ENCODE peak calls at places on chromosomes 6 and 20, in four cellular contexts. W, E, M and B are unnamed samples.

GRCh38 chr6:56647172-56647762 is 4.6 kb upstream of the DST start:
- DNase-seq in M (no peak), E (no peak), W (no peak), B (no peak)

GRCh38 chr6:169253745-169254238 is at the start of gene THBS2:
- DNase-seq in E (no peak), M (peak; percentile 93), W (peak; percentile 90), B (no peak)

GRCh38 chr6:43972915-43973304 is 154.3 kb downstream of the MRPL14 start:
- DNase-seq in M (peak; percentile 95), W (peak; percentile 65), E (no peak), B (no peak)

GRCh38 chr20:33569290-33570094 is 79.6 kb downstream of the CBFA2T2 start:
- DNase-seq in M (no peak), W (no peak), E (no peak), B (no peak)

GRCh38 chr6:114228675-114229074 is 114.1 kb downstream of the HS3ST5 start:
- DNase-seq in W (no peak), E (no peak), M (no peak), B (no peak)

GRCh38 chr6:152636675-152637421 is at the start of gene SYNE1:
- DNase-seq in W (no peak), M (peak; percentile 16), E (no peak), B (peak; percentile 49)

GRCh38 chr6:34465551-34466241 is at the start of gene PACSIN1:
- DNase-seq in M (no peak), E (no peak), W (no peak), B (no peak)

GRCh38 chr20:50915424-50915823 is 15.8 kb downstream of the ADNP start:
- DNase-seq in E (no peak), M (peak; percentile 49), W (peak; percentile 11), B (no peak)

GRCh38 chr6:158752613-158753012 is 66.6 kb downstream of the EZR start:
- DNase-seq in W (no peak), M (no peak), E (no peak), B (no peak)

GRCh38 chr6:29792123-29793035 is 35.2 kb upstream of the HLA-G start:
- DNase-seq in W (no peak), E (peak; percentile 56), M (no peak), B (peak; percentile 59)

GRCh38 chr20:5170341-5170740 is 43.5 kb downstream of the CDS2 start:
- DNase-seq in E (no peak), M (no peak), W (no peak), B (no peak)

GRCh38 chr6:46246081-46246480 is 75.3 kb upstream of the ENPP5 start:
- DNase-seq in E (no peak), W (no peak), M (no peak), B (no peak)

GRCh38 chr6:27275025-27275956 is 27.8 kb downstream of the PRSS16 start:
- DNase-seq in W (peak; percentile 24), E (no peak), M (no peak), B (no peak)

GRCh38 chr20:19806806-19807691 is 49.0 kb downstream of the RIN2 start:
- DNase-seq in W (no peak), E (no peak), M (peak; percentile 35), B (no peak)

GRCh38 chr6:105748737-105749161 is 337.4 kb upstream of the PRDM1 start:
- DNase-seq in W (peak; percentile 28), M (peak; percentile 85), E (no peak), B (peak; percentile 86)

GRCh38 chr6:42251911-42252637 is 34.4 kb upstream of the MRPS10 start:
- DNase-seq in W (peak; percentile 9), E (no peak), M (no peak), B (no peak)

GRCh38 chr6:44078795-44079671 is 48.2 kb downstream of the MRPL14 start:
- DNase-seq in W (no peak), M (peak; percentile 67), E (peak; percentile 46), B (peak; percentile 68)

GRCh38 chr6:91781946-91782345 is 1195.1 kb upstream of the MAP3K7 start:
- DNase-seq in W (no peak), E (no peak), M (no peak), B (no peak)

GRCh38 chr6:5905431-5906339 is 101.0 kb downstream of the NRN1 start:
- DNase-seq in W (peak; percentile 87), M (peak; percentile 81), E (no peak), B (no peak)

GRCh38 chr20:35738410-35739179 is 3.5 kb downstream of the RBM39 start:
- DNase-seq in E (no peak), M (no peak), W (no peak), B (no peak)

GRCh38 chr20:3865152-3865886 is 18.7 kb downstream of the MAVS start:
- DNase-seq in E (no peak), M (no peak), W (no peak), B (no peak)

GRCh38 chr20:13298692-13299373 is 77.8 kb downstream of the ISM1 start:
- DNase-seq in M (no peak), W (no peak), E (no peak), B (no peak)

GRCh38 chr6:55528624-55529023 is 50.4 kb downstream of the HMGCLL1 start:
- DNase-seq in E (no peak), M (peak; percentile 37), W (peak; percentile 35), B (no peak)
- TF ChIP-seq CTCF in E (no peak), M (peak; percentile 40), W (peak; percentile 52), B (no peak)

GRCh38 chr6:147219463-147219862 is 15.2 kb downstream of the STXBP5 start:
- DNase-seq in E (no peak), W (no peak), M (no peak), B (no peak)
- TF ChIP-seq CTCF in E (no peak), W (no peak), M (no peak), B (no peak)

GRCh38 chr6:104460759-104461530 is 398.8 kb downstream of the HACE1 start:
- DNase-seq in E (no peak), W (no peak), M (no peak), B (no peak)
- TF ChIP-seq CTCF in E (no peak), W (no peak), M (no peak), B (no peak)

DNA sequence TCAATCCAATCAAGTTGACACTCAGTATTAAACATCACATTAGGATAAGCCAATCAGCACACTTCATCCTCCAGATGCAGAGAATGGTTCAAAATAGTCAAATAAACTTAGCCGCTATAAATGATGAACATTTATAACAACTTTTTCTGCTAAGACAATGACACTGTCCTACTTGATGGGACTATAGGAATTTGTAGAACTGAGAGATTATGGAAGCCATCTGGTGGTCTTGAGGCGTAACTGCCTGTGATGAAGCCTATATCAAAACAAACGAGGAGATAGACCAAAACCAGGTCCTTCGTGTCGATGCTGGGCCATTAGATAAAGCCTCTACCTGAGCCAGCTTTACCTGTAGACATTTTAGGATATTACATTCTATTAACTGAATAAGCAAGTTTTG is 631.1 kb downstream of the COL12A1 start:
- DNase-seq in M (peak; percentile 58), E (no peak), W (peak; percentile 36), B (no peak)
- TF ChIP-seq CTCF in M (peak; percentile 56), E (no peak), W (peak; percentile 77), B (peak; percentile 12)

GRCh38 chr6:107976267-107976783 is 18.3 kb upstream of the SEC63 start:
- DNase-seq in M (no peak), W (no peak), E (no peak), B (no peak)
- TF ChIP-seq CTCF in M (no peak), W (no peak), E (no peak), B (no peak)

GRCh38 chr6:39088331-39088730 is 26.7 kb downstream of the SAYSD1 start:
- DNase-seq in E (no peak), W (peak; percentile 59), M (peak; percentile 68), B (no peak)
- TF ChIP-seq CTCF in E (no peak), W (peak; percentile 68), M (peak; percentile 48), B (no peak)

GRCh38 chr6:23176883-23177282 is 607.5 kb downstream of the HDGFL1 start:
- DNase-seq in W (no peak), M (no peak), E (no peak), B (no peak)
- TF ChIP-seq CTCF in W (no peak), M (no peak), E (no peak), B (no peak)

GRCh38 chr6:150891886-150892485 is 26.5 kb downstream of the MTHFD1L start:
- DNase-seq in M (peak; percentile 88), W (peak; percentile 86), E (peak; percentile 21), B (peak; percentile 49)

GRCh38 chr6:150894191-150894744 is 28.8 kb downstream of the MTHFD1L start:
- DNase-seq in W (no peak), M (no peak), E (no peak), B (no peak)

GRCh38 chr6:150895898-150896632 is 30.6 kb downstream of the MTHFD1L start:
- DNase-seq in E (no peak), W (no peak), M (no peak), B (no peak)

GRCh38 chr6:150897400-150897943 is 32.0 kb downstream of the MTHFD1L start:
- DNase-seq in M (no peak), E (no peak), W (no peak), B (no peak)

GRCh38 chr6:150894935-150895686 is 29.6 kb downstream of the MTHFD1L start:
- DNase-seq in M (peak; percentile 62), W (peak; percentile 60), E (no peak), B (no peak)
- TF ChIP-seq CTCF in M (peak; percentile 10), W (peak; percentile 37), E (no peak), B (no peak)

GRCh38 chr6:11595903-11596302 is 58.4 kb downstream of the TMEM170B start:
- DNase-seq in W (peak; percentile 26), E (no peak), M (peak; percentile 34), B (no peak)
- TF ChIP-seq CTCF in W (peak; percentile 55), E (no peak), M (peak; percentile 17), B (peak; percentile 47)

GRCh38 chr6:25713802-25714201 is 40.7 kb upstream of the SLC17A4 start:
- DNase-seq in W (no peak), M (no peak), E (no peak), B (no peak)

GRCh38 chr6:25715794-25716193 is 38.7 kb upstream of the SLC17A4 start:
- DNase-seq in W (no peak), M (no peak), E (no peak), B (no peak)

GRCh38 chr6:25714765-25715164 is 39.8 kb upstream of the SLC17A4 start:
- DNase-seq in W (no peak), M (no peak), E (no peak), B (no peak)

DNA sequence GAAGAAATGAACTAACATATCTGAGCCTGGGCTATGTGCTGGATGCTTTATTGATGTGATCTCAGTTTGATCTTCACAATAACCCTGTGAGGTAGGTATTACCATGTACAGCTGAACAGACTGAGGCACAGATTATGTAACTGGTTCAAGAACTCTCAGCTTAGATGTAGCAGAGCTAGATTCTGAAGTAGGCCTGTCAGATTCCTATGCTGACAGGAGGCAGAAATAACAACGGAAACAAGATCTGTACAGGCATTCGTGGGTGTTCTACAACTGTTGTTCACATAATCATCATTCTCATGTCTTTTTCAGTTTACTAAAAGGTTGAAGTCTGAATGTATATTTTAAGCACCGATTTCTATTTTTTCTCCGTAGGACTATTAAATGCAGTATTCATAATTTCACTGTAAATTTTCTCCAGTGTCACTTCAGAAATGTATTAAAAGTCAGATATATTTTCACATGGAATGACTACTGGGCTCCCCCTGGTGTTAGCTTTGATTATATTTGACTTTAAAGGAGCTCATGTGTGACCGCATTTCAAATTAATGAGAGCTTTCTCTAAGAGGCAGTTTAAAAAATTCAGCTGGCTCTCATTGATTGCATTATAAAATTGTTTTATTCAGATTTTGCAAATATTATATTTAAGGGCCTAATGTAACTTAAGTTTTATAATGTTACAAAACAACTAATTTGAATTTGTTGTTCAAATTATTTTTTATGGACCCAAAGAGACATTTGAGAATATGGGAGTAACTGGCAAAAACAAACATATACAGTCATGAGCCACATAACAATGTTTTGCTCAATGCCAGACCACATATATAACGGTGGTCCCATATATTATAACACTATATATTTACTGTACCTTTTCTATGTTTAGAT is 36.4 kb upstream of the SLC17A4 start:
- DNase-seq in E (no peak), W (peak; percentile 28), M (peak; percentile 6), B (no peak)
- TF ChIP-seq CTCF in E (no peak), W (peak; percentile 54), M (peak; percentile 53), B (peak; percentile 57)